ENCODE peak calls at places on chromosomes 16 and 17, in seven cellular contexts. A is stimulated activated CD4-positive, alpha-beta T cell treated with anti-CD3 and anti-CD28 coated beads, Interleukin-15, amount 100 ng/mL, for 24 hours; H is amniotic stem cell; D is NCI-H510A; I is BJ; W is T-helper 1 cell; G is activated CD8-positive, alpha-beta T cell treated with anti-CD3 and anti-CD28 coated beads for 36 hours. V is an unnamed sample.

GRCh38 chr17:50047488-50048126 is 8.3 kb upstream of the ITGA3 start:
- DNase-seq in A (peak), G (peak), H (peak), W (no peak), D (no peak), I (no peak), V (peak)

GRCh38 chr17:27458524-27458908 is 2.3 kb downstream of the KSR1 start:
- DNase-seq in D (no peak), I (no peak), W (no peak), H (no peak), A (no peak), G (no peak), V (no peak)

GRCh38 chr17:83192161-83192788 is 112.9 kb downstream of the METRNL start:
- DNase-seq in G (no peak), W (no peak), D (no peak), A (no peak), H (no peak), I (peak), V (no peak)

GRCh38 chr17:8366231-8366630 is 10.3 kb downstream of the KRABD2 start:
- DNase-seq in A (no peak), H (peak), G (no peak), W (no peak), D (no peak), I (no peak), V (peak)

GRCh38 chr16:84741351-84741791 is 41.6 kb downstream of the USP10 start:
- DNase-seq in I (no peak), A (peak), D (no peak), G (peak), W (no peak), H (no peak), V (no peak)

GRCh38 chr17:82384730-82385429 is 13.3 kb downstream of the UTS2R start:
- DNase-seq in W (no peak), H (no peak), G (no peak), I (no peak), D (peak), A (no peak), V (peak)

GRCh38 chr16:82366462-82366861 is 196.4 kb upstream of the MPHOSPH6 start:
- DNase-seq in G (no peak), I (no peak), A (no peak), W (no peak), H (no peak), D (no peak), V (no peak)

GRCh38 chr17:48612854-48613691 is 2.0 kb downstream of the HOXB8 start:
- DNase-seq in H (no peak), A (peak), I (no peak), D (peak), W (peak), G (peak), V (no peak)

GRCh38 chr16:71327720-71328119 is 30.8 kb upstream of the CALB2 start:
- DNase-seq in A (no peak), D (no peak), W (no peak), G (no peak), H (no peak), I (no peak), V (no peak)

GRCh38 chr17:59230765-59231164 is 10.5 kb downstream of the GDPD1 start:
- DNase-seq in H (no peak), W (no peak), G (no peak), A (no peak), D (no peak), I (no peak), V (no peak)

GRCh38 chr17:64739316-64740058 is 77.4 kb upstream of the SMURF2 start:
- DNase-seq in D (no peak), H (no peak), G (peak), A (no peak), I (no peak), W (no peak), V (no peak)

GRCh38 chr16:46857261-46857962 is 26.4 kb upstream of the C16orf87 start:
- DNase-seq in I (no peak), H (no peak), G (peak), W (no peak), A (no peak), D (peak), V (peak)

GRCh38 chr16:23670137-23670776 is 8.4 kb upstream of the PLK1 start:
- DNase-seq in D (no peak), W (no peak), H (no peak), A (peak), I (peak), G (peak), V (peak)

GRCh38 chr17:82239401-82239925 is 10.6 kb downstream of the SLC16A3 start:
- DNase-seq in I (no peak), A (no peak), W (no peak), H (no peak), G (no peak), D (no peak), V (no peak)

GRCh38 chr16:81752225-81752875 is 26.7 kb upstream of the PLCG2 start:
- DNase-seq in G (no peak), W (no peak), H (no peak), I (no peak), D (no peak), A (no peak), V (no peak)